ENCODE peak calls at places on chromosome 1, in nine cellular contexts. One of them, this sample, is unnamed.

GRCh38 chr1:221045842-221046831 is 166.9 kb downstream of the HLX start:
- DNase-seq in SK-N-SH: no peak
- DNase-seq in sigmoid colon: no peak
- DNase-seq in stomach: no peak
- DNase-seq in HepG2: no peak
- DNase-seq in tibial nerve: no peak
- DNase-seq in transverse colon: no peak
- DNase-seq in upper lobe of left lung: no peak
- DNase-seq in A549: no peak
- DNase-seq in this sample: no peak

GRCh38 chr1:150974580-150975478 is at the start of gene CERS2:
- DNase-seq in sigmoid colon: peak
- DNase-seq in transverse colon: peak
- DNase-seq in stomach: peak
- DNase-seq in A549: peak
- DNase-seq in tibial nerve: peak
- DNase-seq in upper lobe of left lung: peak
- DNase-seq in SK-N-SH: peak
- DNase-seq in HepG2: peak
- DNase-seq in this sample: peak

GRCh38 chr1:152108899-152109222 is 6.4 kb downstream of the TCHH start:
- DNase-seq in A549: no peak
- DNase-seq in stomach: no peak
- DNase-seq in upper lobe of left lung: peak
- DNase-seq in sigmoid colon: no peak
- DNase-seq in tibial nerve: no peak
- DNase-seq in SK-N-SH: no peak
- DNase-seq in transverse colon: no peak
- DNase-seq in HepG2: no peak
- DNase-seq in this sample: no peak

GRCh38 chr1:226677121-226678020 is 61.7 kb downstream of the ITPKB start:
- DNase-seq in tibial nerve: peak
- DNase-seq in transverse colon: peak
- DNase-seq in stomach: peak
- DNase-seq in HepG2: no peak
- DNase-seq in sigmoid colon: peak
- DNase-seq in SK-N-SH: no peak
- DNase-seq in A549: peak
- DNase-seq in upper lobe of left lung: no peak
- DNase-seq in this sample: peak

GRCh38 chr1:6023346-6023745 is 22.3 kb upstream of the KCNAB2 start:
- DNase-seq in stomach: no peak
- DNase-seq in tibial nerve: no peak
- DNase-seq in HepG2: no peak
- DNase-seq in sigmoid colon: no peak
- DNase-seq in SK-N-SH: no peak
- DNase-seq in A549: no peak
- DNase-seq in upper lobe of left lung: no peak
- DNase-seq in transverse colon: no peak
- DNase-seq in this sample: no peak

GRCh38 chr1:47791879-47792608 is 205.1 kb downstream of the TRABD2B start:
- DNase-seq in A549: no peak
- DNase-seq in HepG2: no peak
- DNase-seq in tibial nerve: no peak
- DNase-seq in stomach: no peak
- DNase-seq in sigmoid colon: no peak
- DNase-seq in transverse colon: no peak
- DNase-seq in upper lobe of left lung: no peak
- DNase-seq in SK-N-SH: no peak
- DNase-seq in this sample: no peak

GRCh38 chr1:202590975-202591411 is 119.3 kb downstream of the SYT2 start:
- DNase-seq in A549: no peak
- DNase-seq in stomach: no peak
- DNase-seq in SK-N-SH: no peak
- DNase-seq in transverse colon: no peak
- DNase-seq in HepG2: no peak
- DNase-seq in upper lobe of left lung: no peak
- DNase-seq in sigmoid colon: no peak
- DNase-seq in tibial nerve: no peak
- DNase-seq in this sample: no peak

GRCh38 chr1:33327587-33328325 is 6.9 kb upstream of the A3GALT2 start:
- DNase-seq in upper lobe of left lung: no peak
- DNase-seq in SK-N-SH: no peak
- DNase-seq in transverse colon: peak
- DNase-seq in stomach: peak
- DNase-seq in A549: no peak
- DNase-seq in HepG2: no peak
- DNase-seq in tibial nerve: no peak
- DNase-seq in sigmoid colon: peak
- DNase-seq in this sample: peak

GRCh38 chr1:214833357-214833756 is 230.4 kb downstream of the CENPF start:
- DNase-seq in stomach: no peak
- DNase-seq in upper lobe of left lung: no peak
- DNase-seq in HepG2: peak
- DNase-seq in sigmoid colon: no peak
- DNase-seq in tibial nerve: no peak
- DNase-seq in SK-N-SH: no peak
- DNase-seq in transverse colon: no peak
- DNase-seq in A549: no peak
- DNase-seq in this sample: no peak

GRCh38 chr1:20185834-20186782 is at the start of the genes PLA2G2C and UBXN10:
- DNase-seq in A549: no peak
- DNase-seq in HepG2: peak
- DNase-seq in stomach: peak
- DNase-seq in SK-N-SH: peak
- DNase-seq in transverse colon: peak
- DNase-seq in upper lobe of left lung: peak
- DNase-seq in sigmoid colon: peak
- DNase-seq in tibial nerve: no peak
- DNase-seq in this sample: peak

GRCh38 chr1:119012383-119012782 is 24.2 kb upstream of the TBX15 start:
- DNase-seq in A549: no peak
- DNase-seq in SK-N-SH: no peak
- DNase-seq in tibial nerve: no peak
- DNase-seq in HepG2: no peak
- DNase-seq in stomach: no peak
- DNase-seq in sigmoid colon: no peak
- DNase-seq in transverse colon: no peak
- DNase-seq in upper lobe of left lung: no peak
- DNase-seq in this sample: no peak

GRCh38 chr1:82177190-82177589 is 376.5 kb downstream of the ADGRL2 start:
- DNase-seq in A549: no peak
- DNase-seq in SK-N-SH: no peak
- DNase-seq in HepG2: no peak
- DNase-seq in upper lobe of left lung: no peak
- DNase-seq in tibial nerve: no peak
- DNase-seq in stomach: no peak
- DNase-seq in sigmoid colon: no peak
- DNase-seq in transverse colon: no peak
- DNase-seq in this sample: no peak
- TF ChIP-seq EP300 in A549: no peak
- TF ChIP-seq EP300 in SK-N-SH: no peak
- TF ChIP-seq EP300 in HepG2: no peak
- TF ChIP-seq EP300 in upper lobe of left lung: no peak
- TF ChIP-seq EP300 in tibial nerve: no peak
- TF ChIP-seq EP300 in stomach: no peak
- TF ChIP-seq EP300 in sigmoid colon: no peak
- TF ChIP-seq EP300 in transverse colon: no peak
- TF ChIP-seq EP300 in this sample: no peak

DNA sequence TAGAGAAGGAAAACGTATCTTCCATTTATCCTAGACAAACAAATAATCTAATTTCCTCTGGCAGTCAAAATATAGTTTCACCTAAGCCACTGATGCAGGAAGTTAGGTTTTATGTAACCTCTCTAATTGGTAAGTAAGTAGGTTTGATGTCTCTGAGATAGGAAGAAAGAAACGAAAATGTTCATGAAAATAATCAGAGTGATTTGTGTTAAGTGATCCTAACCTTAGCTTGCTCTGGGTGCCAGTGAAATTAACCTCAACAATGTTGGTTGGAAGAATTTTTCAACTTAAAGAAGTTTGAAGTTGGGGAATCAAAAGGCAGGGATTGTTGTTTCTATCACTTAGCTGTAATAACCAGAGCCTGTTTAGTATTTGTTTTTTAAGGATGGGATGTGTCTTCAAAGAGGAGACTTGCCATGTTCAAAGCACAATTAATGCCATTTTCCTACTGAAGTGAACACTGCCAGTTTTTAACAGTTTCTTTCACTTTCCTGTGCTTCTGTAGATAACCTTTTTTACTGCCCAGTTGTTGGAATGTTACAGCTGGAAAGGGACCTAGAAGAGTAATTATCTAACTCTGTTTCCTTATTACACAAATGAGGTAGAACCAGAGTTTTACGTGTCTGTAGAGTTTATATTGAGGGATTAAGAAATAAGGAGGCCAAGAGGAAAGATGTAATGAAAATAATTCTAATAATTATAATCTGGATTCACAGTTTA is 18.4 kb downstream of the HIPK1 start:
- DNase-seq in HepG2: no peak
- DNase-seq in transverse colon: no peak
- DNase-seq in tibial nerve: no peak
- DNase-seq in sigmoid colon: no peak
- DNase-seq in A549: no peak
- DNase-seq in SK-N-SH: no peak
- DNase-seq in upper lobe of left lung: no peak
- DNase-seq in stomach: no peak
- DNase-seq in this sample: no peak
- TF ChIP-seq EP300 in HepG2: no peak
- TF ChIP-seq EP300 in transverse colon: no peak
- TF ChIP-seq EP300 in tibial nerve: no peak
- TF ChIP-seq EP300 in sigmoid colon: no peak
- TF ChIP-seq EP300 in A549: no peak
- TF ChIP-seq EP300 in SK-N-SH: no peak
- TF ChIP-seq EP300 in upper lobe of left lung: no peak
- TF ChIP-seq EP300 in stomach: no peak
- TF ChIP-seq EP300 in this sample: no peak

GRCh38 chr1:27593341-27594326 is 10.3 kb downstream of the AHDC1 start:
- DNase-seq in A549: no peak
- DNase-seq in sigmoid colon: no peak
- DNase-seq in tibial nerve: no peak
- DNase-seq in HepG2: no peak
- DNase-seq in transverse colon: no peak
- DNase-seq in upper lobe of left lung: no peak
- DNase-seq in stomach: no peak
- DNase-seq in SK-N-SH: no peak
- DNase-seq in this sample: peak

GRCh38 chr1:27595597-27595996 is 8.3 kb downstream of the AHDC1 start:
- DNase-seq in A549: no peak
- DNase-seq in transverse colon: no peak
- DNase-seq in stomach: no peak
- DNase-seq in SK-N-SH: no peak
- DNase-seq in upper lobe of left lung: no peak
- DNase-seq in tibial nerve: no peak
- DNase-seq in sigmoid colon: no peak
- DNase-seq in HepG2: no peak
- DNase-seq in this sample: no peak

GRCh38 chr1:27592600-27593340 is 11.2 kb downstream of the AHDC1 start:
- DNase-seq in upper lobe of left lung: no peak
- DNase-seq in HepG2: no peak
- DNase-seq in A549: no peak
- DNase-seq in sigmoid colon: no peak
- DNase-seq in tibial nerve: no peak
- DNase-seq in transverse colon: no peak
- DNase-seq in stomach: no peak
- DNase-seq in SK-N-SH: no peak
- DNase-seq in this sample: peak

GRCh38 chr1:27596261-27596660 is 7.7 kb downstream of the AHDC1 start:
- DNase-seq in stomach: no peak
- DNase-seq in A549: no peak
- DNase-seq in tibial nerve: no peak
- DNase-seq in upper lobe of left lung: no peak
- DNase-seq in transverse colon: no peak
- DNase-seq in sigmoid colon: no peak
- DNase-seq in SK-N-SH: no peak
- DNase-seq in HepG2: no peak
- DNase-seq in this sample: no peak

DNA sequence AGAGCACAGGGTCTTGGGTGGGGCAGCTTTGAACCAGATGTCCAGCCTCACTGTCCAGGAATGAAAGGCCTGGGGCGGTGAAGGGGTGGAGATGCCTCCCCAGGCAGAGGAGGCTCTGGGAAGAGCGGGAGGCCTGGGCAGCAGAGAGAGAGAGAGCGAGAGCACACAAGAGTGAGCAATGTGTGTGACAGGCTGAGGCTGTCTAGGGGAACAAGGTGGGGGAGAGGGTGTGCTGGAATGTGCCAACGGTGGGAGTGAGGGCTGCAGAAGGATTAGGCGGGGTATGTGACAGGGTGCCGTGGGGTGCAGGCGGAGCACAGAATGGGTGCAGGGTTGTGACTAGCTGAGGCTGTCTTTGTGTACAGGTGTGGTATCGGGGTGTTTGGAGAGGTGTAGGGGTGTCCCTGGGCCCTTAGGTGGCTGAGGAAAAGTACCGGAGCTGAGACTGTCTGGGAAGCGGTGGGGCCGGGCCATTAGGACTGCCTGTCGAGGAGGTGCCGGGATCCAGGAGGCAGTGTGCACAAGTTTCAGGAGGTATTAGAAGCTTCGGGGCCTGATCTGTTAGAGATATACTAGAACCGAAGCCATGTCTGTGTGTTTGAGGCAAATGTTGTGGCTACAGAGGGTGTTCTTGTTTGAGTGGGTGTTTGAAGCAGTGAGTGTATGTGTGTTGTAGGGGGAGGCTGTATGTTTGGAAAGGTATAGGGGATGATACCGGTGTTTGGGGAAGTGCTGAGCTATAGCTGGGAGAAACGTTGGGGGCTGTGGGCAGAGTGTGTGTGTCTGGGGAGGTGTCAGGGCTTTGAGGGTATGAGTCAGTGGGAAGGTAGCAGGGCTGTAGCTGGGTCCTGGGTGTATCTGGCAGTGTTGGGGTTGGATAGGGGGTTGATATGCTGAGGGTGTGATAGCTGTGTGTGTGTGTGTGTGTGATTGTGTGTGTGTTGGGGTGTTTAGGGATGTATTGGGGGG is 9.1 kb downstream of the AHDC1 start:
- DNase-seq in upper lobe of left lung: no peak
- DNase-seq in A549: no peak
- DNase-seq in sigmoid colon: no peak
- DNase-seq in transverse colon: no peak
- DNase-seq in tibial nerve: no peak
- DNase-seq in stomach: no peak
- DNase-seq in SK-N-SH: no peak
- DNase-seq in HepG2: no peak
- DNase-seq in this sample: no peak
- TF ChIP-seq EP300 in upper lobe of left lung: no peak
- TF ChIP-seq EP300 in A549: no peak
- TF ChIP-seq EP300 in sigmoid colon: no peak
- TF ChIP-seq EP300 in transverse colon: no peak
- TF ChIP-seq EP300 in tibial nerve: no peak
- TF ChIP-seq EP300 in stomach: no peak
- TF ChIP-seq EP300 in SK-N-SH: no peak
- TF ChIP-seq EP300 in HepG2: no peak
- TF ChIP-seq EP300 in this sample: no peak

DNA sequence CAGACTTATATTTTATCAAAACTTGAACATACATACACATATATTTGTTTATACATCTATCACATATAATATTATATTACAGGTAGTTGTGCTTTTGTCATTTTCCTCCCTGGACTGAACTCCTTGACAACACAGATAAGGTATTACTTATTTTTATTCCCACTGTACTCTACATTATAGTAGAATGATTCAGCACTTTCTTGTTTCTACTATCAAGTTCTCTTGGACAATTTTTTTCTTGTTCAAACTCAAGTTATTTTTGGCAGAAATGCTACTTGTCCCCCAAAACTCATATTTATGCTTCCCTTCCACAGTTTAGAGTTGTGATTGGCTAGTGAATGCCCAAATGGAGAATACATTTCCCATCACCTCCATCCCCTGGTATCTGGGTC is 10.8 kb upstream of the PTPRC start:
- DNase-seq in SK-N-SH: no peak
- DNase-seq in transverse colon: no peak
- DNase-seq in tibial nerve: no peak
- DNase-seq in A549: no peak
- DNase-seq in sigmoid colon: no peak
- DNase-seq in upper lobe of left lung: no peak
- DNase-seq in HepG2: no peak
- DNase-seq in stomach: no peak
- DNase-seq in this sample: no peak
- TF ChIP-seq EP300 in SK-N-SH: no peak
- TF ChIP-seq EP300 in transverse colon: no peak
- TF ChIP-seq EP300 in tibial nerve: no peak
- TF ChIP-seq EP300 in A549: no peak
- TF ChIP-seq EP300 in sigmoid colon: no peak
- TF ChIP-seq EP300 in upper lobe of left lung: no peak
- TF ChIP-seq EP300 in HepG2: no peak
- TF ChIP-seq EP300 in stomach: no peak
- TF ChIP-seq EP300 in this sample: no peak

This sample was measured in ovary.